ENCODE peak calls at places on chromosome 21, in nine cellular contexts. U is upper lobe of right lung, W is esophagus squamous epithelium, L is mammary epithelial cell, C is WERI-Rb-1, B is thoracic aorta, H is left ventricle myocardium inferior, N is astrocyte, F is aorta. D is an unnamed sample.

GRCh38 chr21:39141502-39141901 is 41.7 kb downstream of the PSMG1 start:
- DNase-seq in U (no peak), W (no peak), L (no peak), C (no peak), B (no peak), H (no peak), N (peak; percentile 45), F (no peak), D (no peak)

GRCh38 chr21:21165063-21165645 is 166.9 kb downstream of the NCAM2 start:
- DNase-seq in U (no peak), W (no peak), L (no peak), C (no peak), B (no peak), H (no peak), N (peak; percentile 98), F (peak; percentile 69), D (peak; percentile 81)

GRCh38 chr21:31909153-31909771 is 36.4 kb downstream of the HUNK start:
- DNase-seq in U (no peak), W (no peak), L (no peak), C (no peak), B (no peak), H (no peak), N (no peak), F (no peak), D (peak; percentile 41)

GRCh38 chr21:15221799-15222386 is 157.1 kb upstream of the NRIP1 start:
- DNase-seq in U (peak; percentile 75), W (no peak), L (peak; percentile 96), C (peak; percentile 92), B (peak; percentile 7), H (peak; percentile 41), N (peak; percentile 73), F (no peak), D (peak; percentile 84)

GRCh38 chr21:21898801-21899200 is 900.6 kb downstream of the NCAM2 start:
- DNase-seq in U (no peak), W (no peak), L (no peak), C (no peak), B (no peak), H (no peak), N (no peak), F (no peak), D (no peak)

GRCh38 chr21:42862774-42863503 is 16.4 kb downstream of the WDR4 start:
- DNase-seq in U (peak; percentile 63), W (no peak), L (peak; percentile 44), C (no peak), B (no peak), H (no peak), N (no peak), F (no peak), D (no peak)

GRCh38 chr21:32611471-32611997 is 643 bp downstream of the CFAP298 start:
- DNase-seq in U (peak; percentile 73), W (no peak), L (peak; percentile 30), C (peak; percentile 41), B (no peak), H (no peak), N (peak; percentile 10), F (no peak), D (peak; percentile 57)

GRCh38 chr21:38938343-38938742 is 132.6 kb downstream of the ETS2 start:
- DNase-seq in U (no peak), W (no peak), L (no peak), C (no peak), B (no peak), H (no peak), N (no peak), F (no peak), D (peak; percentile 46)

GRCh38 chr21:15549671-15550070 is 180.1 kb upstream of the USP25 start:
- DNase-seq in U (no peak), W (no peak), L (no peak), C (no peak), B (no peak), H (no peak), N (peak; percentile 3), F (no peak), D (no peak)

GRCh38 chr21:35227774-35228173 is 178.7 kb upstream of the RUNX1 start:
- DNase-seq in U (no peak), W (no peak), L (no peak), C (no peak), B (no peak), H (no peak), N (no peak), F (no peak), D (no peak)

GRCh38 chr21:45972716-45973474 is 8.7 kb upstream of the COL6A1 start:
- DNase-seq in U (peak; percentile 68), W (no peak), L (no peak), C (peak; percentile 41), B (no peak), H (peak; percentile 91), N (peak; percentile 77), F (peak; percentile 89), D (peak; percentile 97)

GRCh38 chr21:21101911-21102310 is 103.7 kb downstream of the NCAM2 start:
- DNase-seq in U (no peak), W (no peak), L (no peak), C (peak; percentile 64), B (no peak), H (no peak), N (peak; percentile 71), F (no peak), D (peak; percentile 73)

GRCh38 chr21:34221331-34222030 is 142.3 kb upstream of the KCNE2 start:
- DNase-seq in U (no peak), W (no peak), L (no peak), C (no peak), B (no peak), H (no peak), N (no peak), F (no peak), D (no peak)

GRCh38 chr21:34219334-34220020 is 144.3 kb upstream of the KCNE2 start:
- DNase-seq in U (no peak), W (no peak), L (no peak), C (no peak), B (no peak), H (no peak), N (peak; percentile 10), F (no peak), D (no peak)

GRCh38 chr21:34220556-34221195 is 143.1 kb upstream of the KCNE2 start:
- DNase-seq in U (no peak), W (no peak), L (no peak), C (no peak), B (no peak), H (no peak), N (no peak), F (no peak), D (no peak)

GRCh38 chr21:34222031-34222335 is 141.8 kb upstream of the KCNE2 start:
- DNase-seq in U (no peak), W (no peak), L (no peak), C (no peak), B (no peak), H (no peak), N (no peak), F (no peak), D (no peak)

GRCh38 chr21:34223376-34223775 is 140.4 kb upstream of the KCNE2 start:
- DNase-seq in U (no peak), W (no peak), L (no peak), C (no peak), B (no peak), H (no peak), N (no peak), F (no peak), D (no peak)
- H3K27ac ChIP-seq in U (no peak overlapping the region), W (no peak overlapping the region), L (no peak overlapping the region), C (no peak overlapping the region), B (no peak overlapping the region), H (no peak overlapping the region), N (no peak overlapping the region), F (no peak overlapping the region), D (no peak overlapping the region)

DNA sequence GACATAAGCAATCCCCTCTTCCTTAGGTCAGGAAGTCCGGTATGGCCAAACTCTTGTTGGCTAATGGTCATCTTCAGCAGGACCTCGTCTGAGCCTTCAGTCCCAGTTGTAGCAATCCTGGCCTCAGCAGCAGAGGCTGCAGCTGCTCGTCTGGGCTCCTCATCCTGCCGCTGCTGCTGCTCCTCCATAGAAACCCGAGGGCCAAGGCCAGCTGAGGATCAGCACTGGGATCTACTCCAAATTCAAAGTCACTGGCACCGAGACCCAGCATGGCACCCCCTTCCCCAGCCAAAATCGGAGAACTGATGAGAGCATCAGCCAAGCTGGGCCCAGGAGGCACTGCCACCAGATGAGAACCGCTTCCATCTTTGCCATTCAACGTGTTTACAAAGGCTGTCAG is 6.3 kb upstream of the CLDN14 start:
- DNase-seq in U (no peak), W (no peak), L (no peak), C (no peak), B (no peak), H (no peak), N (no peak), F (no peak), D (no peak)
- H3K9me3 ChIP-seq in U (no peaks in the 10 kb centered on the region), W (no peaks in the 10 kb centered on the region), L (no peaks in the 10 kb centered on the region), C (no peaks in the 10 kb centered on the region), B (no peaks in the 10 kb centered on the region), H (no peaks in the 10 kb centered on the region), N (no peaks in the 10 kb centered on the region), F (no peaks in the 10 kb centered on the region), D (no peaks in the 10 kb centered on the region)

DNA sequence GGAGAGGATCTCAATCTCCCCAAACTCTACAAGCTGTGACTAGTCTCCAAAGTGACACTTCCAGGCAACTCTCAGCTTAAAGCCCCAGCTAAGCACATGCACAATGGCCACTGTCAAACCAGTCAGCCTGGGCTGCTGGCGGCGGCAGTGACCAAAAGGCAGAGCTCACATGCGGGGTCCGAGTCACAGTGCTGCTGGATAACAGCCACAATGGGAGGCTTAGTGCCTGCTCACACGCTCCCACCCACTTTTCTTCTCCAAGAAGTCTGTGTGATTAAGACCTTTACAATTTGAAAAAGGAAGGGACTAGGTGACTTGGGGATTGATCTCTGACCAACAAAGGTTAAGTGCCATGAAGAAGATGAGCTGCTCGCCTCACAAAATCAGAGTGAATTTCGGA is 16.8 kb downstream of the RIPK4 start:
- DNase-seq in U (no peak), W (no peak), L (no peak), C (no peak), B (no peak), H (no peak), N (no peak), F (peak; percentile 69), D (no peak)
- H3K27ac ChIP-seq in U (no peak overlapping the region), W (peak overlapping the region; percentile 94), L (no peak overlapping the region), C (no peak overlapping the region), B (no peak overlapping the region), H (no peak overlapping the region), N (no peak overlapping the region), F (no peak overlapping the region), D (no peak overlapping the region)

GRCh38 chr21:44564099-44564498 is 5.5 kb upstream of the KRTAP10-3 start:
- DNase-seq in U (no peak), W (no peak), L (no peak), C (no peak), B (no peak), H (no peak), N (no peak), F (no peak), D (no peak)
- H3K9me3 ChIP-seq in U (no peaks in the 10 kb centered on the region), W (no peaks in the 10 kb centered on the region), L (no peaks in the 10 kb centered on the region), C (peaks cover 5% of the 10 kb centered on the region), B (peaks cover 5% of the 10 kb centered on the region), H (peaks cover 47% of the 10 kb centered on the region), N (no peaks in the 10 kb centered on the region), F (no peaks in the 10 kb centered on the region), D (no peaks in the 10 kb centered on the region)

DNA sequence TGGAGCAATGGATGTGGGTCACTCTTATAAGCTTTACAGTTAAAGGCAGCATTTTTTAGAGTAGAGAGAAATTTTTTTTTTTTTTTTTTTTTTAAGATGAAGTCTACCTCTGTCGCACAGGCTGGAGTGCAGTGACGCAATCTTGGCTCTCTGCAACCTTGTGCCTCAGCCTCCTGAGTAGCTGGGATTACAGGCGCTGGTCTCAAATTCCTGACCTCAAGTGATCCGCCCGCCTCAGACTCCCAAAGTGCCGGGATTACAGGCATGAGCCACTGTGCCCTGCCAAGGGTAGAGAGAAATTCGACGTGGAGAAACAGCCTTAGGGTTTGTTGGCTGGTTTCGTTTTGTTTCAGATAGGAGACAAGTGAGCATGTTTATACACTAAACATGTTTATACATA is 594.2 kb upstream of the ADAMTS5 start:
- DNase-seq in U (peak; percentile 73), W (no peak), L (no peak), C (no peak), B (no peak), H (peak; percentile 19), N (no peak), F (no peak), D (no peak)
- H3K27ac ChIP-seq in U (no peak overlapping the region), W (peak overlapping the region; percentile 10), L (no peak overlapping the region), C (no peak overlapping the region), B (no peak overlapping the region), H (no peak overlapping the region), N (no peak overlapping the region), F (no peak overlapping the region), D (no peak overlapping the region)